ENCODE peak calls at places on chromosome 21, in six cellular contexts. Y, S, X, A, L and Q are unnamed samples.

GRCh38 chr21:44723177-44724131 is 12.1 kb upstream of the TSPEAR start:
- DNase-seq in Y (no peak), S (no peak), X (no peak), A (peak; percentile 7), L (no peak), Q (no peak)

GRCh38 chr21:24486973-24487372 is 1120.3 kb downstream of the MRPL39 start:
- DNase-seq in Y (no peak), S (no peak), X (no peak), A (no peak), L (no peak), Q (no peak)

GRCh38 chr21:45111703-45112102 is 37.3 kb downstream of the ADARB1 start:
- DNase-seq in Y (no peak), S (no peak), X (no peak), A (no peak), L (no peak), Q (no peak)

GRCh38 chr21:44628707-44629391 is 2.0 kb downstream of the KRTAP10-9 start:
- DNase-seq in Y (no peak), S (no peak), X (no peak), A (no peak), L (no peak), Q (no peak)

GRCh38 chr21:14520535-14520934 is 25.6 kb downstream of the SAMSN1 start:
- DNase-seq in Y (no peak), S (no peak), X (no peak), A (peak; percentile 5), L (peak; percentile 77), Q (no peak)

GRCh38 chr21:31203371-31204054 is 140.5 kb downstream of the TIAM1 start:
- DNase-seq in Y (no peak), S (no peak), X (peak; percentile 44), A (peak; percentile 40), L (no peak), Q (no peak)

GRCh38 chr21:23890652-23891051 is 1716.6 kb downstream of the MRPL39 start:
- DNase-seq in Y (no peak), S (no peak), X (no peak), A (no peak), L (no peak), Q (no peak)

GRCh38 chr21:45818904-45819285 is 162.7 kb upstream of the COL6A1 start:
- DNase-seq in Y (no peak), S (no peak), X (peak; percentile 89), A (peak; percentile 73), L (no peak), Q (no peak)

GRCh38 chr21:44463716-44464115 is 8.4 kb downstream of the LRRC3 start:
- DNase-seq in Y (no peak), S (no peak), X (no peak), A (peak; percentile 42), L (peak; percentile 39), Q (no peak)

GRCh38 chr21:14403681-14404318 is 20.9 kb upstream of the HSPA13 start:
- DNase-seq in Y (no peak), S (no peak), X (peak; percentile 31), A (peak; percentile 60), L (no peak), Q (no peak)

GRCh38 chr21:45396620-45396995 is 8.4 kb upstream of the COL18A1 start:
- DNase-seq in Y (no peak), S (no peak), X (no peak), A (no peak), L (peak; percentile 49), Q (no peak)

GRCh38 chr21:43591468-43592050 is 67.7 kb downstream of the HSF2BP start:
- DNase-seq in Y (no peak), S (no peak), X (no peak), A (peak; percentile 69), L (no peak), Q (no peak)

GRCh38 chr21:26374817-26375216 is 198.3 kb downstream of the CYYR1 start:
- DNase-seq in Y (no peak), S (no peak), X (no peak), A (no peak), L (no peak), Q (no peak)

GRCh38 chr21:44259082-44259705 is 2.5 kb downstream of the DNMT3L start:
- DNase-seq in Y (no peak), S (no peak), X (no peak), A (peak; percentile 51), L (peak; percentile 56), Q (no peak)

GRCh38 chr21:17343055-17343454 is 169.8 kb upstream of the CXADR start:
- DNase-seq in Y (no peak), S (no peak), X (peak; percentile 33), A (peak; percentile 4), L (no peak), Q (no peak)

GRCh38 chr21:19286901-19287300 is 883.3 kb upstream of the TMPRSS15 start:
- DNase-seq in Y (no peak), S (no peak), X (no peak), A (no peak), L (no peak), Q (no peak)

GRCh38 chr21:31630062-31630711 is 29.3 kb upstream of the SOD1 start:
- DNase-seq in Y (peak; percentile 91), S (no peak), X (peak; percentile 97), A (peak; percentile 91), L (no peak), Q (peak; percentile 52)

GRCh38 chr21:46323227-46323709 is 402 bp downstream of the C21orf58 start:
- DNase-seq in Y (peak; percentile 8), S (no peak), X (no peak), A (no peak), L (no peak), Q (no peak)

GRCh38 chr21:46151989-46152938 is 3.1 kb downstream of the FTCD start:
- DNase-seq in Y (peak; percentile 1), S (no peak), X (no peak), A (no peak), L (peak; percentile 54), Q (no peak)

GRCh38 chr21:44006656-44007055 is 5.5 kb upstream of the TRAPPC10 start:
- DNase-seq in Y (peak; percentile 56), S (peak; percentile 69), X (peak; percentile 52), A (peak; percentile 89), L (no peak), Q (no peak)

GRCh38 chr21:33059319-33059894 is 10.5 kb upstream of the OLIG1 start:
- DNase-seq in Y (peak; percentile 51), S (no peak), X (no peak), A (peak; percentile 17), L (no peak), Q (peak; percentile 52)

GRCh38 chr21:45207839-45208626 is 79.7 kb downstream of the POFUT2 start:
- DNase-seq in Y (no peak), S (no peak), X (no peak), A (no peak), L (no peak), Q (no peak)

GRCh38 chr21:44021064-44021463 is 9.0 kb downstream of the TRAPPC10 start:
- DNase-seq in Y (no peak), S (no peak), X (no peak), A (no peak), L (no peak), Q (no peak)

GRCh38 chr21:17889171-17889570 is 70.0 kb upstream of the C21orf91 start:
- DNase-seq in Y (no peak), S (no peak), X (no peak), A (no peak), L (no peak), Q (no peak)

GRCh38 chr21:23694396-23694795 is 1912.9 kb downstream of the MRPL39 start:
- DNase-seq in Y (no peak), S (no peak), X (no peak), A (no peak), L (no peak), Q (no peak)

GRCh38 chr21:34874689-34875513 is 174.2 kb downstream of the RUNX1 start:
- DNase-seq in Y (no peak), S (no peak), X (no peak), A (no peak), L (no peak), Q (no peak)

GRCh38 chr21:34877485-34878128 is 171.5 kb downstream of the RUNX1 start:
- DNase-seq in Y (peak; percentile 92), S (no peak), X (no peak), A (no peak), L (no peak), Q (peak; percentile 85)

GRCh38 chr21:34878940-34879339 is 170.2 kb downstream of the RUNX1 start:
- DNase-seq in Y (no peak), S (no peak), X (no peak), A (no peak), L (no peak), Q (no peak)

GRCh38 chr21:34878501-34878900 is 170.6 kb downstream of the RUNX1 start:
- DNase-seq in Y (no peak), S (no peak), X (no peak), A (no peak), L (no peak), Q (peak; percentile 78)

DNA sequence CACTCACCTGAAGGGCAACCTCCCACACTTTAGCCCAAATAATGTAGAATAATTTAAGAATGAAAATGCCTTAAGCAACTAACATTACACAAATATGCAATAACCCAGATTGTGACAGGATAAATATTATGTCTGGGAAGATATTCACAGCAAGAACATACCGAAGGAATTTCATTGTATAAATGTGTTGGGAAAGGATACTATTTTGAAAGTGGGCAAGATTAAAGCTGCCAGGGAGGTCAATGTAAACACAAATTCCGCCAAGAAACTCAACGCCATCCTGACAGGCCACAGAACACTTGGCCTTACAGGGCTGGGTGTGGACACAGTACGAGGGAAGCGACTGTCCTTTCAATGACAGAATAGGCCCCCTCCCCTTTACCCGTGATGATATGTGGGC is 173.3 kb downstream of the RUNX1 start:
- DNase-seq in Y (no peak), S (no peak), X (no peak), A (no peak), L (no peak), Q (no peak)
- H3K27ac ChIP-seq in Y (no peak overlapping the region), S (no peak overlapping the region), X (no peak overlapping the region), A (no peak overlapping the region), L (peak overlapping the region; percentile 75), Q (no peak overlapping the region)

GRCh38 chr21:42222386-42222785 is 3.4 kb downstream of the ABCG1 start:
- DNase-seq in Y (no peak), S (no peak), X (no peak), A (no peak), L (no peak), Q (no peak)
- H3K27ac ChIP-seq in Y (no peak overlapping the region), S (peak overlapping the region; percentile 84), X (peak overlapping the region; percentile 59), A (no peak overlapping the region), L (peak overlapping the region; percentile 94), Q (peak overlapping the region; percentile 26)

GRCh38 chr21:15793109-15793508 is 63.3 kb downstream of the USP25 start:
- DNase-seq in Y (no peak), S (no peak), X (no peak), A (no peak), L (no peak), Q (no peak)
- H3K27ac ChIP-seq in Y (no peak overlapping the region), S (no peak overlapping the region), X (no peak overlapping the region), A (no peak overlapping the region), L (no peak overlapping the region), Q (no peak overlapping the region)

GRCh38 chr21:27423906-27424595 is 457.2 kb upstream of the ADAMTS5 start:
- DNase-seq in Y (no peak), S (no peak), X (peak; percentile 67), A (peak; percentile 74), L (no peak), Q (no peak)

GRCh38 chr21:27424601-27425000 is 457.7 kb upstream of the ADAMTS5 start:
- DNase-seq in Y (no peak), S (no peak), X (no peak), A (peak; percentile 63), L (no peak), Q (no peak)

GRCh38 chr21:27421654-27422053 is 454.8 kb upstream of the ADAMTS5 start:
- DNase-seq in Y (no peak), S (no peak), X (no peak), A (peak; percentile 36), L (no peak), Q (no peak)

GRCh38 chr21:27422435-27422834 is 455.5 kb upstream of the ADAMTS5 start:
- DNase-seq in Y (no peak), S (no peak), X (no peak), A (no peak), L (no peak), Q (no peak)

GRCh38 chr21:27423073-27423472 is 456.2 kb upstream of the ADAMTS5 start:
- DNase-seq in Y (peak; percentile 50), S (peak; percentile 51), X (peak; percentile 96), A (peak; percentile 87), L (no peak), Q (peak; percentile 36)
- H3K27ac ChIP-seq in Y (no peak overlapping the region), S (peak overlapping the region; percentile 37), X (peak overlapping the region; percentile 88), A (no peak overlapping the region), L (peak overlapping the region; percentile 28), Q (no peak overlapping the region)